ENCODE peak calls at places on chromosome 19, in ten cellular contexts. Z is left ventricle myocardium inferior, E is heart right ventricle, T is WTC11, O is fibroblast of lung, U is fibroblast of mammary gland, K is Peyer's patch, I is neural crest cell, L is tibial nerve, C is glutamatergic neuron. R is an unnamed sample.

GRCh38 chr19:1295169-1296012 is 9.7 kb downstream of the EFNA2 start:
- DNase-seq in U (no peak), Z (no peak), I (no peak), T (peak), L (no peak), K (no peak), C (peak), E (peak), O (no peak), R (no peak)

GRCh38 chr19:28949535-28949934 is 263.4 kb downstream of the UQCRFS1 start:
- DNase-seq in U (no peak), L (no peak), T (peak), O (no peak), K (no peak), C (no peak), E (no peak), I (no peak), Z (no peak), R (no peak)

GRCh38 chr19:44050740-44051653 is 839 bp upstream of the ZNF223 start:
- DNase-seq in K (no peak), O (no peak), U (no peak), L (no peak), Z (no peak), C (no peak), E (no peak), T (peak), I (no peak), R (no peak)

GRCh38 chr19:16293133-16294085 is 31.2 kb upstream of the KLF2 start:
- DNase-seq in I (no peak), E (peak), L (peak), Z (peak), T (no peak), O (peak), U (peak), C (no peak), K (no peak), R (no peak)

GRCh38 chr19:2733930-2734588 is 5.8 kb downstream of the SLC39A3 start:
- DNase-seq in I (no peak), K (no peak), L (no peak), O (no peak), T (no peak), C (no peak), E (no peak), U (peak), Z (no peak), R (no peak)

GRCh38 chr19:33812388-33813330 is 16.0 kb downstream of the KCTD15 start:
- DNase-seq in E (no peak), I (no peak), K (no peak), T (no peak), Z (no peak), O (no peak), L (no peak), U (no peak), C (no peak), R (no peak)

GRCh38 chr19:36051236-36051635 is 2.8 kb downstream of the THAP8 start:
- DNase-seq in I (no peak), U (no peak), C (peak), O (no peak), T (peak), E (no peak), L (no peak), K (no peak), Z (no peak), R (no peak)

GRCh38 chr19:8610041-8610927 is at the start of gene ADAMTS10:
- DNase-seq in L (no peak), T (peak), Z (peak), O (peak), U (peak), C (peak), I (peak), E (peak), K (no peak), R (peak)

GRCh38 chr19:21900401-21900800 is 64.4 kb upstream of the ZNF43 start:
- DNase-seq in T (no peak), Z (no peak), I (no peak), O (no peak), L (no peak), C (no peak), K (no peak), U (no peak), E (no peak), R (no peak)

GRCh38 chr19:15038304-15038703 is 11.0 kb upstream of the CASP14 start:
- DNase-seq in L (no peak), U (peak), O (no peak), I (no peak), E (no peak), C (no peak), Z (no peak), K (no peak), T (no peak), R (no peak)

GRCh38 chr19:48330012-48330681 is 4.8 kb downstream of the EMP3 start:
- DNase-seq in U (peak), O (no peak), L (peak), I (peak), C (peak), Z (peak), K (peak), E (peak), T (peak), R (peak)

GRCh38 chr19:38034153-38034835 is 127.3 kb downstream of the SIPA1L3 start:
- DNase-seq in L (no peak), T (no peak), K (no peak), C (no peak), U (peak), I (no peak), Z (no peak), E (no peak), O (no peak), R (no peak)

GRCh38 chr19:1540353-1540925 is 16.6 kb downstream of the PLK5 start:
- DNase-seq in K (no peak), Z (no peak), I (no peak), E (no peak), C (no peak), L (no peak), O (no peak), T (no peak), U (no peak), R (no peak)

GRCh38 chr19:2273356-2274184 is 8.4 kb downstream of the PEAK3 start:
- DNase-seq in T (peak), L (peak), O (peak), C (peak), U (peak), E (peak), K (peak), I (peak), Z (peak), R (peak)

GRCh38 chr19:6065685-6066365 is 44.5 kb downstream of the RFX2 start:
- DNase-seq in E (peak), I (no peak), U (peak), C (no peak), L (no peak), K (no peak), Z (peak), O (no peak), T (peak), R (peak)

GRCh38 chr19:13020002-13020414 is 24.7 kb downstream of the NFIX start:
- DNase-seq in U (peak), Z (no peak), C (no peak), I (no peak), K (no peak), T (peak), L (no peak), O (no peak), E (no peak), R (no peak)

GRCh38 chr19:53865918-53866696 is 1.6 kb upstream of the MYADM start:
- DNase-seq in T (peak), U (peak), Z (peak), C (peak), L (peak), K (peak), O (peak), E (peak), I (peak), R (peak)

GRCh38 chr19:30647891-30648290 is 275.7 kb downstream of the ZNF536 start:
- DNase-seq in E (no peak), C (no peak), U (no peak), L (no peak), Z (no peak), T (no peak), O (no peak), I (no peak), K (no peak), R (no peak)

GRCh38 chr19:49214701-49215100 is 57.1 kb downstream of the TRPM4 start:
- DNase-seq in E (no peak), L (no peak), C (no peak), O (no peak), I (no peak), U (no peak), T (no peak), K (no peak), Z (no peak), R (no peak)

GRCh38 chr19:36060430-36060829 is 5.7 kb downstream of the WDR62 start:
- DNase-seq in I (peak), O (peak), C (peak), K (no peak), T (peak), E (peak), U (peak), Z (peak), L (no peak), R (no peak)

GRCh38 chr19:24098359-24098758 is 11.4 kb downstream of the ZNF254 start:
- DNase-seq in I (no peak), C (no peak), L (no peak), E (no peak), K (no peak), Z (no peak), O (no peak), T (no peak), U (no peak), R (no peak)

GRCh38 chr19:1847684-1848398 is 442 bp downstream of the REXO1 start:
- DNase-seq in T (no peak), E (no peak), C (peak), U (peak), O (peak), K (no peak), L (no peak), I (no peak), Z (no peak), R (peak)

GRCh38 chr19:29277107-29277506 is 64.2 kb upstream of the UQCRFS1 start:
- DNase-seq in O (no peak), C (no peak), U (no peak), I (no peak), Z (no peak), T (peak), L (no peak), K (peak), E (no peak), R (peak)

GRCh38 chr19:55160128-55160985 is 2.8 kb upstream of the TNNI3 start:
- DNase-seq in L (peak), T (peak), I (peak), O (peak), U (peak), E (peak), K (peak), Z (peak), C (peak), R (peak)

GRCh38 chr19:33407140-33407551 is 33.6 kb downstream of the CEBPG start:
- DNase-seq in E (no peak), U (no peak), K (no peak), I (no peak), C (no peak), T (peak), O (no peak), Z (no peak), L (no peak), R (no peak)

DNA sequence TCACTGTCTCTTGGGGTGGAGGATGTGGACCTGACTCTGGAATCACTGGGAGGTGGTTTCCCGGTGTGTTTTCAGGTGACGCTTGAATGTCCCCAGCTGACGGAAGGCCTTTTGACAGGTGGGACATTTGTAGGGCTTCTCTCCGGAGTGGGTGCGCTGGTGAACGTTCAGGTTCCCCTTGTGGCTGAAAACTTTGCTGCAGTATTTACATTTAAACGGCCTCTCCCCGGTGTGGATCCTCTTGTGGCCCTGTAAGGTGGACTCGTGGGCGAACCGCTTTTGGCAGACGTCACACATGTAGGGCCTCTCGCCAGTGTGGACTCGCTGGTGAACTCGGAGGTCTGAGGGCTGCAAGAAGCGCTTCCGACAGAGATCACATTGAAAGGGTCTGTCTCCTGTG is 7.8 kb downstream of the ZSCAN5B start:
- DNase-seq in C (no peak), E (no peak), U (no peak), T (no peak), Z (no peak), L (no peak), O (no peak), I (no peak), K (no peak), R (no peak)
- TF ChIP-seq CTCF in C (no peak), E (no peak), U (no peak), T (no peak), Z (no peak), L (no peak), O (no peak), I (no peak), K (no peak), R (no peak)

DNA sequence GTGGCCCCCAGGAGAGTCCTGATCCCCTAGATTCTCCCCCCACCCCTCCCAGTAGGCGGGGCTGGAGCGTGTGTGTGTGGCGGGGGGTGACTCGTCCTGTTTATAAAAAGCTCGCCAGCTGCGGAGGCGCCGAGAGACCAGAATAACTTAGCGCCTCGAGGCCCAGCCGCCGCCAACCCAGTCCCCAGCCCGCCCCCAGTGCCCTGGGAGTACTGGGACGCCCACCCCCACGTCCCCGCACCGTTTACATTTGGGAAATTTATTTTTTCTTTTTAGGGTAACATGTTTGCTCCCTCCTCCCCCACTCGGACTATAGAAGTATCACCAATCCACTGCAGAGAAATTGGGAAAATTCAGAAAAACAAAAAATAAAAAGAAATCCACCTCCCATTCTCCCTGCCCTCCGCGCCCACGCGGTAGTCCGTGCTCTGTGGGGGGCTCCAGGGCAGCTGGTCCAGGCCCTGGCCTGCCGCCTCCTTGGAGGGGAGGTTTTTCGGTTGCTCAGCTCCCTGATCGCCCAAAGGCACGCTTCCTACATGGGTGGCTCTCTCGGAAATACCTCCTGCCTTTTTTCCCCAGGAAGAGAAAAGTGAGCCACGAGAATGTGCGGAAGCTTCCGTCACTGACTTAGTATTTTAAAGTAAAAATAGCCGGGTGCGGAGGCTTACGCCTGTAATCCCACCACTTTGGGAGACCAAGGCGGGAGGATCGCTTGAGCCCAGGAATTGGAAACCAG is 1.5 kb upstream of the RAB3A start:
- DNase-seq in Z (peak), I (peak), U (peak), E (peak), K (peak), L (peak), T (peak), O (peak), C (peak), R (peak)
- TF ChIP-seq CTCF in Z (no peak), I (peak), U (no peak), E (no peak), K (no peak), L (no peak), T (no peak), O (no peak), C (no peak), R (no peak)

GRCh38 chr19:32206065-32206464 is 139.3 kb upstream of the ZNF507 start:
- DNase-seq in T (no peak), K (no peak), L (no peak), U (no peak), E (no peak), I (no peak), Z (no peak), C (no peak), O (no peak), R (no peak)
- TF ChIP-seq CTCF in T (no peak), K (no peak), L (no peak), U (no peak), E (no peak), I (no peak), Z (no peak), C (no peak), O (no peak), R (no peak)

GRCh38 chr19:4604912-4605311 is 34.4 kb upstream of the TNFAIP8L1 start:
- DNase-seq in K (no peak), L (no peak), I (no peak), Z (no peak), T (no peak), O (no peak), C (no peak), E (no peak), U (no peak), R (no peak)
- TF ChIP-seq CTCF in K (no peak), L (no peak), I (no peak), Z (no peak), T (no peak), O (no peak), C (no peak), E (no peak), U (no peak), R (no peak)

GRCh38 chr19:45404557-45405434 is at the start of gene PPP1R13L:
- DNase-seq in E (peak), O (peak), T (peak), Z (peak), C (no peak), U (peak), I (no peak), L (no peak), K (peak), R (no peak)

GRCh38 chr19:45406957-45407375 is 522 bp downstream of the POLR1G start:
- DNase-seq in K (no peak), O (no peak), T (no peak), I (no peak), U (no peak), E (no peak), C (no peak), L (no peak), Z (no peak), R (no peak)

GRCh38 chr19:45408121-45408520 is 1.7 kb downstream of the POLR1G start:
- DNase-seq in L (no peak), Z (no peak), O (no peak), I (no peak), C (no peak), T (no peak), E (no peak), U (no peak), K (no peak), R (no peak)

GRCh38 chr19:45405435-45406164 is 731 bp upstream of the PPP1R13L start:
- DNase-seq in T (peak), U (peak), Z (peak), O (peak), E (peak), K (peak), I (peak), L (peak), C (peak), R (peak)

DNA sequence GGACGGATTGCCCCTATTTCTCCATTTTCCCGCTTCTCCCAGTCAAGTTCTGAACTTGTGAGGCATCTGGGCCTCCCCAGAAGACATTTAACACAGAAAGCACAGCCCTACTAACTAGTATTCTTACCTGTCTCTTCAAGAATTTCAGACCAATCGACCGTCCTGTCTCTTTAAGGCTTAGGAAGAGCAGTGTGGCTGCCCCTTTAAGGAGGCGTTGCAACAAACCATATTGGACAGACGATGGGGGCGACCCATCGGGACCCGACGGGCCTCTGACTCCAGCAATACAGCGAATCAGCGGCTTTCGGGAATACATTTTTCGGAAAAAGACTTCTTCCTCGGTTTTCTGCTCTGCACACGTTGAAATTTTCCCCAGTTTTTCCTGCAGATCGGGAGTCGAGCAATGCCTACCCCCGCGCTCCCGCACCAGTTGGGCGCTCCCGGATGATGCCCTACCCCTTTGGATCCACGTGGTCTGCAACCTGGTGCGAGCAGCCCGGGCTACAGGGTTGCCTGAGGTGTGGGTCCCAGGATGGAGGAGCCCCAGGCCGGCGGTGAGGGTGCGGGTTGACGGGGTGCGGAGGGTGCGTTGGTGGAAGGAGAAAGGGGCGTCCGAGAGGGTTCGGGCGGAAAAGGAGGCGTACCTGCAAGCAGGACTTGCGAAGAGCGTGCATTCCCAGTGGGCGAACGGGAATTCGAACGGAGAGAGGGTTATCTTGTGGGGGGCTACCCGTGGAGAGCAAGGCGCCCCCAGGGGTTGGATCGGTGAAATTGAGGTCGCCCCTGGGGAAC is at the start of gene POLR1G:
- DNase-seq in O (peak), C (peak), K (peak), L (no peak), T (peak), U (peak), Z (peak), I (peak), E (peak), R (peak)
- TF ChIP-seq CTCF in O (no peak), C (peak), K (no peak), L (no peak), T (no peak), U (no peak), Z (no peak), I (no peak), E (no peak), R (no peak)